ENCODE peak calls at places on chromosome 1, in four cellular contexts. D is RWPE1, C is endothelial cell, X is nephron progenitor cell. J is an unnamed sample.

GRCh38 chr1:172425339-172425738 is 4.9 kb downstream of the C1orf105 start:
- DNase-seq in D (no peak), X (no peak), C (no peak), J (no peak)

GRCh38 chr1:156924478-156925153 is 4.2 kb downstream of the LRRC71 start:
- DNase-seq in X (no peak), D (no peak), C (no peak), J (no peak)

GRCh38 chr1:31299365-31299764 is 2.5 kb downstream of the ZCCHC17 start:
- DNase-seq in D (peak), X (no peak), C (no peak), J (no peak)

GRCh38 chr1:94713472-94714141 is 106.5 kb upstream of the SLC44A3 start:
- DNase-seq in D (peak), X (no peak), C (no peak), J (no peak)

GRCh38 chr1:28241633-28242241 is 5.8 kb downstream of the ATP5IF1 start:
- DNase-seq in C (no peak), D (peak), X (no peak), J (no peak)

GRCh38 chr1:107680579-107680985 is 284.4 kb downstream of the VAV3 start:
- DNase-seq in C (no peak), D (no peak), X (no peak), J (no peak)

GRCh38 chr1:2137257-2138121 is 57.1 kb downstream of the FAAP20 start:
- DNase-seq in D (no peak), C (no peak), X (no peak), J (no peak)

GRCh38 chr1:62068978-62069377 is 125.7 kb upstream of the L1TD1 start:
- DNase-seq in C (no peak), D (peak), X (no peak), J (no peak)

GRCh38 chr1:19312782-19313635 is 883 bp downstream of the SLC66A1 start:
- DNase-seq in X (no peak), D (peak), C (no peak), J (no peak)

J was measured in amniotic stem cell.